ENCODE peak calls at places on chromosomes 6 and 20, in five cellular contexts. K, Z, L, B and C are unnamed samples. For H3K27me3, the result is how much of the 10 kb centered on the place peaks cover.

GRCh38 chr20:6660441-6660840 is 107.0 kb upstream of the BMP2 start:
- DNase-seq in B (no peak), Z (no peak), L (no peak), K (no peak), C (no peak)

GRCh38 chr6:30005482-30005881 is 55.6 kb upstream of the POLR1H start:
- DNase-seq in Z (no peak), L (peak), K (no peak), B (no peak), C (no peak)

GRCh38 chr6:148085651-148086321 is 256.9 kb upstream of the SASH1 start:
- DNase-seq in K (no peak), L (peak), B (no peak), Z (no peak), C (no peak)

GRCh38 chr6:45665859-45666258 is 288.1 kb upstream of the SUPT3H start:
- DNase-seq in K (no peak), B (no peak), L (no peak), Z (no peak), C (no peak)

GRCh38 chr6:157265630-157266029 is 57.7 kb downstream of the TMEM242 start:
- DNase-seq in B (no peak), Z (no peak), L (no peak), K (no peak), C (no peak)

GRCh38 chr6:104381907-104382306 is 477.8 kb downstream of the HACE1 start:
- DNase-seq in B (no peak), Z (no peak), L (no peak), K (no peak), C (no peak)

GRCh38 chr6:28965706-28966105 is 39.4 kb downstream of the ZNF311 start:
- DNase-seq in B (no peak), L (no peak), Z (no peak), K (no peak), C (no peak)

GRCh38 chr6:107187630-107188029 is 72.3 kb upstream of the BEND3 start:
- DNase-seq in L (no peak), B (no peak), K (no peak), Z (no peak), C (no peak)

GRCh38 chr6:10873374-10873773 is 8.5 kb downstream of the GCM2 start:
- DNase-seq in B (no peak), Z (no peak), L (no peak), K (no peak), C (no peak)

GRCh38 chr6:10877012-10877411 is 4.8 kb downstream of the GCM2 start:
- DNase-seq in L (no peak), Z (no peak), K (no peak), B (no peak), C (no peak)

GRCh38 chr6:10875026-10875425 is 6.8 kb downstream of the GCM2 start:
- DNase-seq in K (no peak), L (no peak), Z (no peak), B (no peak), C (no peak)

DNA sequence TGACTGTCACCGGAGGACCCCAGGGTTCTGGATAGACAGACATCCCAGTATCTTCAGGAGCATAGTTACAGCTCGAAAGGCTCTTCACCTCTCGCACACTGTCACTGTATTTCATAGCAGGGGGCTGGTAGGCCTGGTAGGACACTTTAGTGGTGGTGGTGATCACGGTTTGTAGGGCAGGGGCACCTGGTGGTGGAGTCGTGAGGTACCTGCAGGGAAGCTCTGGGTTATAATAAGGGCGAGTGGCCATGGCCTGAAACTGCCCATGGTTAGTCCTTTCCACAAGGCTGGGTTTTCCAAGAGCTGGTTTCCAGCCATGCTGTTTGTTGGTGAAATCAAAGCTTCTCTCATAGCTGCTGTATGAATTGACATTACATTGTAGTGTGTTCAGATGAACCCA is 7.6 kb downstream of the GCM2 start:
- DNase-seq in B (no peak), K (no peak), Z (no peak), L (no peak), C (no peak)
- H3K27ac ChIP-seq in B (no peak), K (no peak), Z (no peak), L (no peak), C (no peak)

DNA sequence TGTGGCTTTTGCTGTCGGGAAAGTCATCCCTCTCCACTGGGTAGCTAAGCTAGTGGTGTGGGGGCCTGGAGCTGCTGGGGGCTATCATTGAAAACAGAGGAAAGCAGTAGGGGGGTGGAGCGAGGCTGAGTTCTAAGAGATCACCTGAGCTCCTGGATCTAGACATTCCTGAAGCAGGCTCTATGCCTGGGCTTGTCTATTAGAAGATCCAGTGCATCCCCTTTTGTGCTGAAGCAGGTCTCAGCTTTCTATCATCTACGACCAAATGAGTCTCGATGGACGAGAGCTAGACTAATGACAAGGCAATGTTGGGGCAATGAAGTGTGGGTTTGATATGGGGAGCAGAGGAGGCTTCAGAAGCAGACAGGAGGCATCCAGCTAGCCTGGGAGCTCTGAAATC is 18.5 kb downstream of the ZBP1 start:
- DNase-seq in Z (no peak), B (no peak), L (no peak), K (no peak), C (no peak)
- H3K27me3 ChIP-seq in Z (under half), B (under half), L (under half), K (under half), C (under half)

GRCh38 chr20:45998337-45998736 is 10.4 kb upstream of the MMP9 start:
- DNase-seq in K (no peak), B (no peak), L (no peak), Z (no peak), C (no peak)

GRCh38 chr20:45998761-45999160 is 9.9 kb upstream of the MMP9 start:
- DNase-seq in L (no peak), K (no peak), Z (no peak), B (no peak), C (no peak)

GRCh38 chr20:46000571-46001145 is 8.1 kb upstream of the MMP9 start:
- DNase-seq in B (no peak), L (no peak), K (no peak), Z (no peak), C (no peak)

GRCh38 chr20:46001498-46001897 is 7.2 kb upstream of the MMP9 start:
- DNase-seq in L (no peak), Z (no peak), B (no peak), K (no peak), C (no peak)

DNA sequence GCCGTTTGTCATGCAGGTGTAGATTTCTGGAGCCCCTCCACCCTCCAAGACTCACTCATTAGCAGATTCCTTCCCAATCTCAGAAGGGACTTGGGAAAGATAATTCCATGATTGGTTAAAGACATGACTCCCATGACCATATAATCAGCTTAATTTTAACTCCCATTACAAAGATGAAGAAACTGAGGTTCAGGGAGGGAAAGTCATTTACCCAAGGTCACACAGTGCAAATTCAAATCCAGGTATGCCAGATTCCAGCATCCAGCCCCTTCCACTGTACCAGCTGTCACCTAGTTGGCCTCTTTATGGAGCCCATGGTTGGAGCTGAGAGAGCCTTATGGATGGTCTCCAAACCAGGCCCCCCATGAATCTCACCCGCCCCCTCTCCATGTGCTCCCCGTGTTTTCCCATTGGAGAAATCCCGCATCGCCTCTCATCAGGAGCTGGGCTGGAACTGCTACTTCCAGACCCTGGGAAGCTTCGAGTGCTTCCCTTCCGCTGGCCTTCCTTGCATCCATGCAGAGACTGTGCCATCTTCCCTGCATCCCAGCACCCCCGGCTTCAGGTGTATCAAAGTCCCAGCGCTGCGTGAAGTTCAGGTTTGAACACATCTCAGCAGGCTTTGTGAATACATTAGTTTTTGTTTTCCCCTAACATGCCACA is 8.7 kb upstream of the MMP9 start:
- DNase-seq in B (no peak), K (no peak), Z (no peak), L (no peak), C (no peak)
- H3K27ac ChIP-seq in B (no peak), K (no peak), Z (no peak), L (no peak), C (no peak)

GRCh38 chr20:63411898-63412631 is 50.9 kb upstream of the CHRNA4 start:
- DNase-seq in L (no peak), B (no peak), K (no peak), Z (no peak), C (no peak)
- H3K27me3 ChIP-seq in L (under half), B (half or more), K (under half), Z (under half), C (under half)

DNA sequence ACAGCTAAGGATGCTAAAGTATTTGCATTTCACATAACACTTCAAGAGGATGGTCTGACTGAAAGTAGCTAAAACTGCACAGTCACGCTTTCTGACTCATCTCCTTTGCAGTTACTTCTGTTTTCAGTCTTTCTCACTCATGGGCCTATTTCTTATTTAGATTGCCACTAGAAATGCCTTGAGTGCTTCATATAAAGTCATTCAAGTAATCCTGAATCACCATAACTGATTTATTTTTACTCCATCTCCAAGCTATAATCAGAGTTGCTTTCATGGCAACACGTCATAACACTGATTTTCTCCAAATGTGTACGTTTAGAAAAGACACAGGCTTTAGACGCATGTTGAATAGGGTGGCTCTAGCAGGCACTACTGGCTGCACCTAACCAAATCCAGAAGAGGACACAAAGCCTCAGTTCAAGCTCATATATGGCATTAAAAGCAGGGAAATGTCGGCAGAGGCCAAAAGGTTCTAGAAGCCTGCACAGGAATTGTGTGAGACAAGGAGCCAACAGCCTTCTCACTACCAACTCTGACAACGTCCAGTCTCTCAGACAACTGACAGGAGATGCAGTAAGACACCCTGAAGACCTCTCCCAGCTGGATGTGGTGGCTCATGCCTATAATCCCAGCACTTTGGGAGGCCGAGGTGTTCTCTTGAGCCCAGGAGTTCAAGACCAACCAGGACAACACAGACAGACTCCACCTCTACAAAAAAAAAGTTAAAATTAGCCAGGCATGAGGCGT is 64.1 kb upstream of the BEND6 start:
- DNase-seq in Z (no peak), L (peak), B (no peak), K (peak), C (no peak)
- H3K27ac ChIP-seq in Z (no peak), L (peak), B (no peak), K (peak), C (no peak)